ENCODE peak calls at places on chromosomes 16 and 17, in five cellular contexts. One of them, this sample, is unnamed.
A peak's percentile ranks its signal among the peaks of the same experiment; 100 is the strongest.

GRCh38 chr17:75552847-75553552 is 27.5 kb downstream of the LLGL2 start:
- DNase-seq in effector memory CD8-positive, alpha-beta T cell: no peak
- DNase-seq in NCI-H1417: no peak
- DNase-seq in activated CD8-positive, alpha-beta T cell treated with anti-CD3 and anti-CD28 coated beads for 36 hours: no peak
- DNase-seq in foreskin melanocyte: no peak
- DNase-seq in this sample: no peak

GRCh38 chr17:78960945-78961344 is 18.8 kb downstream of the LGALS3BP start:
- DNase-seq in effector memory CD8-positive, alpha-beta T cell: no peak
- DNase-seq in foreskin melanocyte: no peak
- DNase-seq in activated CD8-positive, alpha-beta T cell treated with anti-CD3 and anti-CD28 coated beads for 36 hours: no peak
- DNase-seq in NCI-H1417: no peak
- DNase-seq in this sample: no peak

GRCh38 chr17:17127156-17127555 is 79.0 kb downstream of the PLD6 start:
- DNase-seq in activated CD8-positive, alpha-beta T cell treated with anti-CD3 and anti-CD28 coated beads for 36 hours: no peak
- DNase-seq in foreskin melanocyte: no peak
- DNase-seq in NCI-H1417: no peak
- DNase-seq in effector memory CD8-positive, alpha-beta T cell: no peak
- DNase-seq in this sample: no peak

GRCh38 chr17:40318835-40319332 is 9.9 kb downstream of the RARA start:
- DNase-seq in effector memory CD8-positive, alpha-beta T cell: no peak
- DNase-seq in NCI-H1417: no peak
- DNase-seq in foreskin melanocyte: no peak
- DNase-seq in activated CD8-positive, alpha-beta T cell treated with anti-CD3 and anti-CD28 coated beads for 36 hours: peak; percentile 43
- DNase-seq in this sample: no peak

GRCh38 chr16:84836234-84836647 is 16.5 kb downstream of the CRISPLD2 start:
- DNase-seq in foreskin melanocyte: no peak
- DNase-seq in effector memory CD8-positive, alpha-beta T cell: no peak
- DNase-seq in NCI-H1417: no peak
- DNase-seq in activated CD8-positive, alpha-beta T cell treated with anti-CD3 and anti-CD28 coated beads for 36 hours: no peak
- DNase-seq in this sample: no peak

GRCh38 chr16:15033309-15033707 is 22.6 kb downstream of the NTAN1 start:
- DNase-seq in activated CD8-positive, alpha-beta T cell treated with anti-CD3 and anti-CD28 coated beads for 36 hours: no peak
- DNase-seq in effector memory CD8-positive, alpha-beta T cell: no peak
- DNase-seq in NCI-H1417: no peak
- DNase-seq in foreskin melanocyte: no peak
- DNase-seq in this sample: no peak

GRCh38 chr17:31629696-31630470 is 229.2 kb downstream of the COPRS start:
- DNase-seq in foreskin melanocyte: no peak
- DNase-seq in activated CD8-positive, alpha-beta T cell treated with anti-CD3 and anti-CD28 coated beads for 36 hours: no peak
- DNase-seq in effector memory CD8-positive, alpha-beta T cell: no peak
- DNase-seq in NCI-H1417: no peak
- DNase-seq in this sample: no peak

GRCh38 chr17:75827291-75828050 is 16.7 kb downstream of the UNC13D start:
- DNase-seq in foreskin melanocyte: peak; percentile 45
- DNase-seq in NCI-H1417: no peak
- DNase-seq in effector memory CD8-positive, alpha-beta T cell: peak; percentile 74
- DNase-seq in activated CD8-positive, alpha-beta T cell treated with anti-CD3 and anti-CD28 coated beads for 36 hours: peak; percentile 81
- DNase-seq in this sample: peak; percentile 82

GRCh38 chr17:13725286-13725990 is 123.7 kb upstream of the HS3ST3A1 start:
- DNase-seq in effector memory CD8-positive, alpha-beta T cell: no peak
- DNase-seq in NCI-H1417: no peak
- DNase-seq in activated CD8-positive, alpha-beta T cell treated with anti-CD3 and anti-CD28 coated beads for 36 hours: no peak
- DNase-seq in foreskin melanocyte: no peak
- DNase-seq in this sample: no peak

GRCh38 chr17:63140255-63140654 is 174.2 kb downstream of the TANC2 start:
- DNase-seq in activated CD8-positive, alpha-beta T cell treated with anti-CD3 and anti-CD28 coated beads for 36 hours: peak; percentile 40
- DNase-seq in effector memory CD8-positive, alpha-beta T cell: no peak
- DNase-seq in NCI-H1417: peak; percentile 15
- DNase-seq in foreskin melanocyte: peak; percentile 47
- DNase-seq in this sample: no peak

GRCh38 chr16:16075463-16076399 is 126.3 kb downstream of the ABCC1 start:
- DNase-seq in foreskin melanocyte: no peak
- DNase-seq in NCI-H1417: no peak
- DNase-seq in effector memory CD8-positive, alpha-beta T cell: no peak
- DNase-seq in activated CD8-positive, alpha-beta T cell treated with anti-CD3 and anti-CD28 coated beads for 36 hours: no peak
- DNase-seq in this sample: no peak

GRCh38 chr16:369866-370436 is 387 bp downstream of the MRPL28 start:
- DNase-seq in effector memory CD8-positive, alpha-beta T cell: no peak
- DNase-seq in NCI-H1417: no peak
- DNase-seq in foreskin melanocyte: no peak
- DNase-seq in activated CD8-positive, alpha-beta T cell treated with anti-CD3 and anti-CD28 coated beads for 36 hours: no peak
- DNase-seq in this sample: no peak

This sample was measured in NCI-H1436.